ENCODE peak calls at places on chromosomes 1 and 21, in seven cellular contexts. L, O, I, W, N, R and G are unnamed samples. For H3K4me1, the result is how much of the 10 kb centered on the place peaks cover.

GRCh38 chr1:226702318-226702956 is 36.6 kb downstream of the ITPKB start:
- DNase-seq in O (peak), W (no peak), R (no peak), I (peak), L (no peak), N (no peak), G (no peak)

GRCh38 chr21:16455978-16456377 is 726.2 kb downstream of the USP25 start:
- DNase-seq in I (no peak), N (no peak), W (no peak), O (no peak), L (no peak), R (no peak), G (no peak)

GRCh38 chr21:43866659-43867331 is 1.8 kb downstream of the AGPAT3 start:
- DNase-seq in I (no peak), W (no peak), L (no peak), N (peak), O (no peak), R (peak), G (peak)

GRCh38 chr1:30750751-30751291 is 6.8 kb downstream of the LAPTM5 start:
- DNase-seq in L (no peak), N (no peak), W (no peak), O (no peak), R (no peak), I (no peak), G (no peak)

GRCh38 chr1:12761781-12762180 is 11.8 kb upstream of the PRAMEF12 start:
- DNase-seq in W (no peak), I (no peak), O (no peak), R (no peak), N (no peak), L (no peak), G (no peak)

GRCh38 chr1:45012639-45013278 is 705 bp downstream of the UROD start:
- DNase-seq in I (peak), R (peak), O (peak), N (peak), L (peak), W (no peak), G (peak)

GRCh38 chr1:215523906-215524305 is 43.2 kb upstream of the KCTD3 start:
- DNase-seq in R (no peak), O (no peak), I (peak), W (no peak), N (no peak), L (no peak), G (no peak)

GRCh38 chr1:56326056-56326455 is 253.3 kb downstream of the PLPP3 start:
- DNase-seq in L (no peak), I (no peak), O (no peak), N (no peak), R (no peak), W (no peak), G (no peak)

GRCh38 chr1:23790696-23791433 is at the start of gene LYPLA2:
- DNase-seq in O (peak), R (peak), W (no peak), N (peak), L (peak), I (peak), G (peak)

GRCh38 chr1:202007279-202007678 is 3.1 kb upstream of the ELF3 start:
- DNase-seq in R (no peak), L (no peak), W (no peak), O (peak), N (no peak), I (no peak), G (peak)

GRCh38 chr1:67464058-67464457 is 33.9 kb upstream of the SERBP1 start:
- DNase-seq in O (no peak), W (no peak), L (no peak), I (no peak), N (no peak), R (no peak), G (no peak)

GRCh38 chr1:46554236-46555080 is 3.0 kb upstream of the KNCN start:
- DNase-seq in I (no peak), W (no peak), R (no peak), N (no peak), O (no peak), L (no peak), G (no peak)

GRCh38 chr1:225652726-225653462 is at the start of gene ENAH:
- DNase-seq in W (no peak), O (peak), I (peak), N (peak), L (peak), R (peak), G (peak)

GRCh38 chr1:45974541-45975269 is 157.7 kb downstream of the PIK3R3 start:
- DNase-seq in N (no peak), R (no peak), W (no peak), O (no peak), L (no peak), I (no peak), G (no peak)

GRCh38 chr1:94772230-94772641 is 47.9 kb upstream of the SLC44A3 start:
- DNase-seq in L (no peak), I (no peak), O (peak), N (peak), R (no peak), W (no peak), G (peak)

GRCh38 chr1:93330617-93331016 is 15.1 kb upstream of the DR1 start:
- DNase-seq in N (no peak), R (no peak), W (no peak), O (no peak), L (no peak), I (no peak), G (no peak)

GRCh38 chr21:38351961-38352521 is 95.2 kb downstream of the KCNJ15 start:
- DNase-seq in N (no peak), L (no peak), W (peak), R (no peak), I (no peak), O (peak), G (no peak)

GRCh38 chr1:54627181-54627580 is 3.9 kb upstream of the FAM151A start:
- DNase-seq in O (no peak), L (no peak), R (no peak), N (no peak), I (no peak), W (no peak), G (no peak)

GRCh38 chr1:154353460-154353904 is 28.2 kb downstream of the ATP8B2 start:
- DNase-seq in I (peak), O (peak), N (peak), L (no peak), W (no peak), R (peak), G (peak)

GRCh38 chr1:193283026-193283425 is 96.6 kb upstream of the B3GALT2 start:
- DNase-seq in O (no peak), N (no peak), W (no peak), L (no peak), I (no peak), R (no peak), G (no peak)

GRCh38 chr1:193480755-193481154 is 294.3 kb upstream of the B3GALT2 start:
- DNase-seq in W (no peak), O (no peak), N (no peak), I (no peak), L (no peak), R (no peak), G (no peak)

GRCh38 chr1:245079021-245079609 is 75.7 kb upstream of the KIF26B start:
- DNase-seq in N (no peak), R (no peak), O (no peak), W (no peak), I (no peak), L (no peak), G (no peak)

GRCh38 chr1:67647036-67647798 is 37.8 kb upstream of the GADD45A start:
- DNase-seq in O (peak), W (no peak), L (peak), R (peak), N (peak), I (peak), G (no peak)

GRCh38 chr1:28509705-28510349 is 4.0 kb downstream of the RCC1 start:
- DNase-seq in I (no peak), R (no peak), N (no peak), W (no peak), L (no peak), O (no peak), G (no peak)

GRCh38 chr1:22472596-22472995 is 20.9 kb downstream of the ZBTB40 start:
- DNase-seq in I (no peak), W (no peak), R (peak), L (peak), N (peak), O (no peak), G (peak)

GRCh38 chr1:214213136-214213535 is 67.8 kb upstream of the SMYD2 start:
- DNase-seq in N (no peak), W (no peak), I (no peak), R (no peak), O (no peak), L (no peak), G (no peak)

DNA sequence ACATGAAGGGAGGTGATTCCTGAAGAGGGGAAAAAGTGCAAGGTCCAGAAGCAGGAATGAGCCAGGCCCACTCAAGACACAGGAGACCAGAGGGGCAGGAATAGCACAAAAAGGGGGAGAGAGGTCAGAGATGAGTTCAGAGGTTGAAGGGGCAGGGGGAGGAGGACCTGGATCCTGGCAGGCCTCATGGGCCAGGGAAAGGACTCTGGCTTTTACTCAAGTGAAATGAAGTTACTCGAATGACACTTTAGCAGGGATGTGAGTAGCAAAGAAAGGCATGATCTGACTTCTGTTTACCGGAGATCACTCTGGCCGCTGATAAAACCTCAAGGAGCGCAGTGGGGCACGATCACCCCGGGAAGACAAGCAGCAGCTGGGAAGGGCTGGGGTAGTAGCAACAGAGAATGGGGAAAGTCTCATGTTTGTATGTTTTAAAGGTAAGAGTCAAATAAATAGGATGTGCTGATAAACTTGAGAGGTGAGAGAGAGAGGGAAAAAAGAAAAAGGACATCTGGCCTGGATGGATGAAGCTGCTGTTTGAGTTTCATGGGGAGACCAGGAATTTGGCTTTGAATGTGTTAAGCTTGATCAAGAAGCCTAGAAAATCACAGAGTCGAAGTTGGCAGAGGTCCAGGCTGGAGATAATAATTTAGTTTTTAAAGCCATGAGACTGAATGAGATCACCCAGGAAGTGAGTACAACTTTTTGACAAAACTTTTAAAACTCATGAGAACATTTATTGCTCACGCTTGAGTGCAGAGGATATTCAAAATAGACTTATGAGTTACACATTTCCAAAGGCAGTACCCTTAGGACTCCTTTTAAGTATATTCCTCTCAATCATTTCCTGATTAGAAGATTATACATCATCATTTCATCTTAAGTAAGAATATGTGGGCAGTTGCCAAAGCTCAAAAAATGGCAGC is 156.0 kb downstream of the RERE start:
- DNase-seq in I (peak), N (peak), W (no peak), O (peak), R (no peak), L (peak), G (no peak)
- TF ChIP-seq POLR2A in I (no peak), N (no peak), W (no peak), O (no peak), R (no peak), L (no peak), G (no peak)

GRCh38 chr1:162219461-162219860 is 150.0 kb downstream of the NOS1AP start:
- DNase-seq in L (no peak), R (no peak), N (no peak), W (no peak), I (no peak), O (no peak), G (no peak)

GRCh38 chr1:162218975-162219374 is 149.5 kb downstream of the NOS1AP start:
- DNase-seq in W (no peak), N (no peak), L (no peak), O (no peak), I (no peak), R (no peak), G (no peak)

GRCh38 chr1:162217674-162218073 is 148.2 kb downstream of the NOS1AP start:
- DNase-seq in W (no peak), L (no peak), O (no peak), I (no peak), N (no peak), R (no peak), G (no peak)

GRCh38 chr1:162220009-162220539 is 150.6 kb downstream of the NOS1AP start:
- DNase-seq in N (no peak), O (no peak), L (no peak), I (no peak), W (no peak), R (no peak), G (no peak)

GRCh38 chr1:162218546-162218945 is 149.1 kb downstream of the NOS1AP start:
- DNase-seq in W (no peak), O (no peak), R (no peak), N (no peak), I (no peak), L (no peak), G (no peak)
- H3K4me1 ChIP-seq in W (under half), O (under half), R (under half), N (under half), I (under half), L (under half), G (under half)

GRCh38 chr1:150579110-150579954 is at the start of gene MCL1:
- DNase-seq in R (peak), O (peak), I (peak), W (peak), N (peak), L (peak), G (peak)

GRCh38 chr1:150577557-150578277 is 1.7 kb downstream of the MCL1 start:
- DNase-seq in L (no peak), N (no peak), R (no peak), O (no peak), I (no peak), W (no peak), G (no peak)

GRCh38 chr1:150576794-150577556 is 2.4 kb downstream of the MCL1 start:
- DNase-seq in I (no peak), O (no peak), R (no peak), L (no peak), N (no peak), W (no peak), G (no peak)

GRCh38 chr1:150579955-150580642 is 689 bp upstream of the MCL1 start:
- DNase-seq in R (no peak), O (no peak), I (no peak), W (no peak), N (no peak), L (no peak), G (no peak)

GRCh38 chr1:150578278-150579109 is 916 bp downstream of the MCL1 start:
- DNase-seq in I (peak), O (peak), N (no peak), R (no peak), L (peak), W (no peak), G (no peak)
- TF ChIP-seq POLR2A in I (peak), O (peak), N (no peak), R (no peak), L (peak), W (peak), G (no peak)

GRCh38 chr1:1879942-1880341 is 10.9 kb downstream of the GNB1 start:
- DNase-seq in L (no peak), O (no peak), W (no peak), N (no peak), R (no peak), I (no peak), G (no peak)

GRCh38 chr1:1880617-1881312 is 10.1 kb downstream of the GNB1 start:
- DNase-seq in L (no peak), N (no peak), O (no peak), W (no peak), I (no peak), R (no peak), G (no peak)

GRCh38 chr1:1877852-1878436 is 12.9 kb downstream of the GNB1 start:
- DNase-seq in L (no peak), N (no peak), O (no peak), I (no peak), W (no peak), R (no peak), G (no peak)

GRCh38 chr1:1883092-1883858 is 7.6 kb downstream of the GNB1 start:
- DNase-seq in O (peak), N (no peak), L (no peak), R (no peak), W (no peak), I (no peak), G (no peak)

GRCh38 chr1:1881727-1882126 is 9.2 kb downstream of the GNB1 start:
- DNase-seq in I (no peak), O (no peak), L (no peak), R (no peak), N (no peak), W (no peak), G (no peak)
- H3K4me1 ChIP-seq in I (under half), O (half or more), L (half or more), R (under half), N (under half), W (under half), G (half or more)

DNA sequence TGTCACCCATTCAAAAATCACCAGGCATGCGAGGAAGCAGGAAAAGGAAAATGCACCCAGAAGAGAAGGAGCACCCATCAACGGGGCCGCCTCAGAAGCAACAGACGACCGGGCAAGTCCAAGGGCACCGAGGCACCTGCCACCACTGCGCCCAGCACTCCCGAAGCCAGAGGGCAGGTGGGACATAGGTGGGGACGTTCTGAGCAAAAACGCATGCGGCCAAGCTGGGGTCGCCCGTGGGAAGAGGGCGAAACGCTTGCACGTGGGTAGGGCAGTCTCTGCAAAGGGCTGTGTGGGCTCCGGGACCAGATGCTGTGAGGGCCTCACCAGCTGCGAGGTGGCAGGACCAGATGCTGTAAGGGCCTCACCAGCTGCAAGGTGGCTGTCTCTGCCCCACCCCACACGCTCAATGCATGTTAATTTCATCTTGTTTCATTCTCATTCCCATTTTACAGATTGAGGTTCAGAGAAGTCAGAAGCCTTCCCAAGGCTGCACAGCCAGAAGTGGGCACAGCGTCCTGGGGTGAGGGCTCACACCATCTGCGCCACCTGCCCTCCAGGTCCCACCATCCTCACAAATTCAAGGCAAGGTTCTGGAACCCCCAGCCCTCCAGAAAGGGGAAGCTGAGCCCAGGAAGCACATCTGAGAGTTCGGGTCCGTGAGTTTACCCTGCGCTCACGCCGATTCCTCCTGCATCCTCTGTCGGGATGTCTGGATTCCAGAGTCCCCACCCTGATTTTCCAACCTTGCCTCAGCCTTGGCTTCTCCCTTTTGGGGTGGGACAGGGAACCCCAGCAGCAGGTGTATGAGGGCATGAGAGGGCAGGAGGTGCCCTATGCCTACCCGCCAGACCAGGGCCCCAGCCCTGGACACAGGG is 8.2 kb upstream of the SAMD11 start:
- DNase-seq in L (no peak), R (peak), N (no peak), I (peak), W (no peak), O (no peak), G (no peak)
- TF ChIP-seq POLR2A in L (no peak), R (no peak), N (no peak), I (no peak), W (no peak), O (no peak), G (no peak)

GRCh38 chr21:18460979-18461378 is 57.4 kb upstream of the TMPRSS15 start:
- DNase-seq in I (no peak), N (no peak), O (no peak), R (no peak), W (no peak), L (no peak), G (no peak)
- H3K4me1 ChIP-seq in I (under half), N (under half), O (under half), R (under half), W (under half), L (under half), G (under half)

DNA sequence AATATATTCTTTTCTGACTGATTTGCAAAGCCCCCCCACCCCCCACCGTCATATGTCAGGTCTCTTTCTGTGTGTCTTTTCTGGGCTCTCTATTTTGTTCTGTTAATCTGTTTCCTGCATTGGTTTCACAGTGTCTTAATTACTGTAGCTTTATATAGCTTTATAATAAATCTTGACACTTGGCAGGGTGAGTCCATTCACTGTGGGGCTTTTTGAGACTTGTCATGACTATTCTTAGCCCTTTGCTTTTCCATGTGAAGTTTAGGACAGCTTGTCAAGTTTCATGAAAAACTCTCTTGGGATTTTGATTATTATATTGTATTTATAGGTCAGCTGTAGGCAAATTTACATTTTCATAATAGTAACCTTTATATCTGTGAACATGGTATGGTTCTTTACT is 50.4 kb downstream of the MIGA1 start:
- DNase-seq in O (no peak), N (no peak), R (no peak), W (no peak), I (no peak), L (no peak), G (no peak)
- TF ChIP-seq POLR2A in O (no peak), N (no peak), R (no peak), W (no peak), I (no peak), L (no peak), G (no peak)